ENCODE peak calls at places on chromosomes 16 and 17, in seven cellular contexts. A is tibial nerve, H is uterus, F is IMR-90, C is body of pancreas, U is endothelial cell of umbilical vein, T is HCT116. Z is an unnamed sample.

GRCh38 chr17:13584701-13585080 is 17.0 kb downstream of the HS3ST3A1 start:
- DNase-seq in C (no peak), U (no peak), H (no peak), A (no peak), T (no peak), F (peak; percentile 76), Z (no peak)

GRCh38 chr17:72710185-72710584 is 382.3 kb downstream of the SLC39A11 start:
- DNase-seq in F (no peak), U (no peak), T (no peak), C (no peak), H (no peak), A (no peak), Z (no peak)

GRCh38 chr17:15945493-15946209 is 721 bp downstream of the ADORA2B start:
- DNase-seq in U (no peak), T (no peak), C (peak; percentile 23), H (no peak), A (no peak), F (peak; percentile 16), Z (no peak)

GRCh38 chr16:84859681-84860080 is 39.9 kb downstream of the CRISPLD2 start:
- DNase-seq in A (no peak), F (no peak), C (no peak), U (no peak), H (no peak), T (no peak), Z (no peak)

GRCh38 chr17:2062571-2063183 is 7.8 kb downstream of the HIC1 start:
- DNase-seq in U (peak; percentile 56), F (peak; percentile 49), H (peak; percentile 68), C (no peak), T (no peak), A (no peak), Z (no peak)

GRCh38 chr17:62907961-62908360 is 58.1 kb upstream of the TANC2 start:
- DNase-seq in A (no peak), H (no peak), F (no peak), C (no peak), T (no peak), U (no peak), Z (no peak)

GRCh38 chr17:79026345-79027273 is 2.6 kb downstream of the C1QTNF1 start:
- DNase-seq in T (peak; percentile 61), C (no peak), F (peak; percentile 68), H (peak; percentile 19), A (no peak), U (no peak), Z (peak; percentile 50)

GRCh38 chr17:46916623-46917022 is 6.3 kb upstream of the GOSR2 start:
- DNase-seq in A (no peak), U (no peak), C (no peak), H (no peak), F (no peak), T (no peak), Z (no peak)

GRCh38 chr16:12420661-12421209 is 383.0 kb downstream of the CPPED1 start:
- DNase-seq in U (no peak), F (no peak), C (no peak), T (peak; percentile 7), H (no peak), A (no peak), Z (no peak)

GRCh38 chr17:35006961-35007360 is 26.6 kb downstream of the LIG3 start:
- DNase-seq in T (no peak), F (no peak), U (no peak), H (no peak), A (no peak), C (no peak), Z (peak; percentile 32)

GRCh38 chr17:76678330-76678729 is 32.4 kb downstream of the MXRA7 start:
- DNase-seq in C (no peak), A (no peak), T (no peak), U (no peak), H (no peak), F (no peak), Z (no peak)

DNA sequence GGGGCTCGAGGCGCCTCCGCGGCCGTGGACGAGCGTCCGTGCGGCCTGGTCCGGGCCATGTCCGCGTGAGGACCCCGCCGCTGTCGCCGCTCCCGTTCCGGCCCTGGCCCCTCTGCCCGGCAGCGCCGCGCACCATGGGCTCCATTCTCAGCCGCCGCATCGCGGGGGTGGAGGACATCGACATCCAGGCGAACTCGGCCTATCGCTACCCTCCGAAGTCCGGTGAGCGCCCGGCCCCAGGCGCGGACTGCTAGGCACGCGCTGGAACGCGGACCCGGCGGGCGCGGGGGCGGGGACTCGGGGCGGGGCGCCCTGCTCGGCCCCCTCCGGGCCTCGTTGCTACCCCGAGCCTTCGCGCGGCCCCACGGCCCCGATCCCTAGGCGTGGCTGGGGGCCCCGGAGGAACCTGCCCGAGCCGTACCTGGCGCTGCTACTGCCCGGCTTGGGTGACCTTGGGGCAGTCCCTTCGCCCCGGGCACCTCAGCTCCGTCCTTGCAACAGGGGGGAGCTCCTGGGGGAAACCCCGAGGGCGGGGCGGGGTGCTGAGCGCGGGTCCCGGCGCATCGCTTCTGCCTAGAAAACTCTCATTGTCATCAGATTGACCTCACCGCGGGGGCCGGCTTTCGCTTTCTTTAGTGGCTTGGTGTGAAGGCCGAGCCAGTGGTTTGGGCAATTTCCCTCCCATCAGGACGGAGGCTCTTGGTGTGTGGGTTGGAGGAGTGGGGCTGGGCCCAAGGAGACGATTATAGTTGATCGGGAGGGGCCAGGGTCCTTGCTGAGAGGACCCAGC is 396 bp downstream of the MGRN1 start:
- DNase-seq in U (peak; percentile 74), F (peak; percentile 61), T (no peak), C (peak; percentile 71), A (peak; percentile 53), H (peak; percentile 57), Z (peak; percentile 72)
- TF ChIP-seq POLR2A in U (peak; percentile 96), F (peak; percentile 94), T (peak; percentile 87), C (peak; percentile 82), A (peak; percentile 91), H (peak; percentile 97), Z (peak; percentile 82)

GRCh38 chr17:7587831-7588230 is 2.1 kb downstream of the SOX15 start:
- DNase-seq in U (no peak), T (no peak), F (no peak), C (no peak), A (no peak), H (peak; percentile 64), Z (no peak)
- H3K4me3 ChIP-seq in U (no peak overlapping the region), T (no peak overlapping the region), F (no peak overlapping the region), C (no peak overlapping the region), A (no peak overlapping the region), H (peak overlapping the region; percentile 79), Z (no peak overlapping the region)

GRCh38 chr17:10060526-10060925 is 137.9 kb downstream of the GAS7 start:
- DNase-seq in H (no peak), T (no peak), F (no peak), A (no peak), C (no peak), U (no peak), Z (no peak)

GRCh38 chr17:10062757-10063385 is 135.5 kb downstream of the GAS7 start:
- DNase-seq in H (peak; percentile 18), A (no peak), U (no peak), T (no peak), C (no peak), F (no peak), Z (no peak)

GRCh38 chr17:10058924-10059683 is 139.3 kb downstream of the GAS7 start:
- DNase-seq in T (no peak), U (no peak), F (no peak), A (no peak), H (peak; percentile 18), C (no peak), Z (no peak)

GRCh38 chr17:10061131-10061581 is 137.2 kb downstream of the GAS7 start:
- DNase-seq in T (no peak), U (no peak), F (no peak), H (peak; percentile 59), A (no peak), C (no peak), Z (no peak)

DNA sequence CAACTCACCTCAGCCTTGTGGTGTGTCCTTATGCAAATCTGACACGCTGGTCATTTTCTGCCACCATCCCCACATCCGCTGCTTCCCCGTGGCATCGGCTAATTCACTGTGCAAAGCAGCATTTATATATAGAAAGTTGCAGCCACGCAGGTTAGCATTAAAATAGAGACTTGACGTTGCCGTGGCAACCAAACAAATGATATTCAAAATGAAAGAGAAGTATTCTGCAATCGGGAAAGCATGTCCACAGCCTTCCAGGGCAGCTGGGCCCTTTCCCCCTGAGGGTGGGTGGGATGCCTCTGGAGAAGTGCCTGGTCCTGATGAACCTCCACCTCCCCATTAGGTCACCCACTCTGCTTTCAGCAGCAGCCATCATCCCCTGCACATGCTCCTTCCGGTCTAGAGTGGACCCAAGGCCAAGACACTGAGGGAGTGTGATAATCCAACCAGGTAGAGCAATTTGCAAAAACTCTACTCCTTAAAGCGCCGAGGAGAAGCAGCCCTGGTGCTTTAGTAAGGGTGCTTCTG is 138.7 kb downstream of the GAS7 start:
- DNase-seq in H (peak; percentile 65), C (no peak), A (no peak), U (no peak), F (peak; percentile 15), T (no peak), Z (no peak)
- H3K4me1 ChIP-seq in H (no peaks in the 10 kb centered on the region), C (no peaks in the 10 kb centered on the region), A (peaks cover 31% of the 10 kb centered on the region), U (no peaks in the 10 kb centered on the region), F (no peaks in the 10 kb centered on the region), T (no peaks in the 10 kb centered on the region), Z (no peaks in the 10 kb centered on the region)

GRCh38 chr16:89588413-89589109 is 13.0 kb downstream of the CPNE7 start:
- DNase-seq in C (no peak), T (no peak), A (no peak), F (no peak), H (no peak), U (no peak), Z (no peak)
- TF ChIP-seq POLR2A in C (no peak), T (no peak), A (no peak), F (no peak), H (no peak), U (no peak), Z (no peak)

GRCh38 chr17:17142556-17142955 is 63.6 kb downstream of the PLD6 start:
- DNase-seq in C (no peak), H (no peak), A (no peak), T (no peak), U (no peak), F (no peak), Z (no peak)

GRCh38 chr17:17141860-17142552 is 64.1 kb downstream of the PLD6 start:
- DNase-seq in U (peak; percentile 50), F (peak; percentile 50), H (peak; percentile 37), C (peak; percentile 28), A (peak; percentile 34), T (no peak), Z (peak; percentile 70)

GRCh38 chr17:17139972-17140589 is 66.1 kb downstream of the PLD6 start:
- DNase-seq in A (no peak), F (no peak), T (no peak), U (no peak), C (no peak), H (no peak), Z (no peak)

GRCh38 chr17:17141279-17141678 is 64.9 kb downstream of the PLD6 start:
- DNase-seq in H (no peak), C (no peak), F (no peak), U (no peak), T (no peak), A (no peak), Z (peak; percentile 78)

DNA sequence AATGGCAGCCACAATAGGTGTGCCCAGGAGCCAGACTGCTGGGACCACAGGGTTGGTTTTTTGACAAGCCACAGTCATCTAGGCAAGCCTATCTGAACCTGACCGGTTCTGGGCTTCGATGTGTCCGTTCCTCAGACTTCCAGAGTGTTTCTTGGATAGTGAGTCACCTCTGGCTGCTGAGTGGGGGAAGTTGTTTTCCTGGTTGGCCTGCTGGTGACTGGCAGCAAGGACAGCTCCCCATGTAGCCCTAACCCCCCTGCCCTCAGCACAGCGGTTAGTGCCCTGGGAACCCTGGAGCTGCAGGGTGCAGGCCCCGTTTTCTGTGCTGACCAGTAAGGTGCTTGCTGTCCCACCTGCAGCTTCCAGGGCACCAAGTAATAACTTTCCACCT is 65.5 kb downstream of the PLD6 start:
- DNase-seq in H (no peak), T (no peak), C (no peak), U (peak; percentile 74), A (no peak), F (peak; percentile 79), Z (no peak)
- H3K4me3 ChIP-seq in H (no peak overlapping the region), T (no peak overlapping the region), C (no peak overlapping the region), U (no peak overlapping the region), A (no peak overlapping the region), F (no peak overlapping the region), Z (no peak overlapping the region)

Z was measured in testis.